ENCODE peak calls at places on chromosome 17, in five cellular contexts. One of them, this sample, is unnamed.

GRCh38 chr17:29084476-29085148 is 41.7 kb downstream of the PIPOX start:
- DNase-seq in PC-9: no peak
- DNase-seq in HAP-1: no peak
- DNase-seq in fibroblast of the aortic adventitia: no peak
- DNase-seq in AG10803: no peak
- DNase-seq in this sample: peak

GRCh38 chr17:66560691-66561090 is 258.3 kb downstream of the PRKCA start:
- DNase-seq in PC-9: no peak
- DNase-seq in HAP-1: no peak
- DNase-seq in AG10803: no peak
- DNase-seq in fibroblast of the aortic adventitia: no peak
- DNase-seq in this sample: no peak

GRCh38 chr17:74531231-74531761 is at the start of gene CD300LB:
- DNase-seq in fibroblast of the aortic adventitia: no peak
- DNase-seq in HAP-1: no peak
- DNase-seq in AG10803: no peak
- DNase-seq in PC-9: no peak
- DNase-seq in this sample: no peak

GRCh38 chr17:33169580-33170285 is 123.4 kb downstream of the ASIC2 start:
- DNase-seq in AG10803: peak
- DNase-seq in PC-9: no peak
- DNase-seq in fibroblast of the aortic adventitia: peak
- DNase-seq in HAP-1: no peak
- DNase-seq in this sample: no peak

GRCh38 chr17:29927546-29927945 is 2.5 kb downstream of the SSH2 start:
- DNase-seq in fibroblast of the aortic adventitia: peak
- DNase-seq in HAP-1: no peak
- DNase-seq in AG10803: no peak
- DNase-seq in PC-9: no peak
- DNase-seq in this sample: no peak

GRCh38 chr17:16419074-16419928 is 3.9 kb downstream of the TRPV2 start:
- DNase-seq in fibroblast of the aortic adventitia: peak
- DNase-seq in AG10803: peak
- DNase-seq in PC-9: peak
- DNase-seq in HAP-1: no peak
- DNase-seq in this sample: peak

GRCh38 chr17:30210366-30210765 is 25.1 kb downstream of the SLC6A4 start:
- DNase-seq in PC-9: no peak
- DNase-seq in fibroblast of the aortic adventitia: no peak
- DNase-seq in HAP-1: no peak
- DNase-seq in AG10803: no peak
- DNase-seq in this sample: no peak

GRCh38 chr17:9666461-9667050 is 21.2 kb downstream of the USP43 start:
- DNase-seq in HAP-1: no peak
- DNase-seq in PC-9: peak
- DNase-seq in fibroblast of the aortic adventitia: no peak
- DNase-seq in AG10803: peak
- DNase-seq in this sample: no peak

GRCh38 chr17:55158439-55158838 is 106.3 kb upstream of the HLF start:
- DNase-seq in HAP-1: no peak
- DNase-seq in AG10803: no peak
- DNase-seq in PC-9: no peak
- DNase-seq in fibroblast of the aortic adventitia: no peak
- DNase-seq in this sample: no peak

GRCh38 chr17:40168262-40168832 is 8.9 kb upstream of the RAPGEFL1 start:
- DNase-seq in HAP-1: peak
- DNase-seq in AG10803: peak
- DNase-seq in PC-9: peak
- DNase-seq in fibroblast of the aortic adventitia: peak
- DNase-seq in this sample: peak

GRCh38 chr17:81556863-81557262 is 4.7 kb upstream of the FAAP100 start:
- DNase-seq in HAP-1: no peak
- DNase-seq in AG10803: no peak
- DNase-seq in PC-9: no peak
- DNase-seq in fibroblast of the aortic adventitia: no peak
- DNase-seq in this sample: no peak

GRCh38 chr17:81706757-81707624 is 3.8 kb downstream of the MRPL12 start:
- DNase-seq in PC-9: no peak
- DNase-seq in AG10803: no peak
- DNase-seq in HAP-1: no peak
- DNase-seq in fibroblast of the aortic adventitia: no peak
- DNase-seq in this sample: no peak

GRCh38 chr17:80822021-80822699 is 169.5 kb upstream of the CHMP6 start:
- DNase-seq in AG10803: no peak
- DNase-seq in PC-9: no peak
- DNase-seq in HAP-1: no peak
- DNase-seq in fibroblast of the aortic adventitia: no peak
- DNase-seq in this sample: no peak

GRCh38 chr17:28657756-28658155 is 4.0 kb downstream of the SDF2 start:
- DNase-seq in HAP-1: no peak
- DNase-seq in PC-9: no peak
- DNase-seq in fibroblast of the aortic adventitia: peak
- DNase-seq in AG10803: no peak
- DNase-seq in this sample: no peak

GRCh38 chr17:50468120-50469004 is at the start of gene CHAD:
- DNase-seq in AG10803: no peak
- DNase-seq in HAP-1: no peak
- DNase-seq in PC-9: no peak
- DNase-seq in fibroblast of the aortic adventitia: no peak
- DNase-seq in this sample: no peak
- H3K4me3 ChIP-seq in AG10803: peak
- H3K4me3 ChIP-seq in HAP-1: no peak
- H3K4me3 ChIP-seq in PC-9: no peak
- H3K4me3 ChIP-seq in fibroblast of the aortic adventitia: peak
- H3K4me3 ChIP-seq in this sample: no peak

DNA sequence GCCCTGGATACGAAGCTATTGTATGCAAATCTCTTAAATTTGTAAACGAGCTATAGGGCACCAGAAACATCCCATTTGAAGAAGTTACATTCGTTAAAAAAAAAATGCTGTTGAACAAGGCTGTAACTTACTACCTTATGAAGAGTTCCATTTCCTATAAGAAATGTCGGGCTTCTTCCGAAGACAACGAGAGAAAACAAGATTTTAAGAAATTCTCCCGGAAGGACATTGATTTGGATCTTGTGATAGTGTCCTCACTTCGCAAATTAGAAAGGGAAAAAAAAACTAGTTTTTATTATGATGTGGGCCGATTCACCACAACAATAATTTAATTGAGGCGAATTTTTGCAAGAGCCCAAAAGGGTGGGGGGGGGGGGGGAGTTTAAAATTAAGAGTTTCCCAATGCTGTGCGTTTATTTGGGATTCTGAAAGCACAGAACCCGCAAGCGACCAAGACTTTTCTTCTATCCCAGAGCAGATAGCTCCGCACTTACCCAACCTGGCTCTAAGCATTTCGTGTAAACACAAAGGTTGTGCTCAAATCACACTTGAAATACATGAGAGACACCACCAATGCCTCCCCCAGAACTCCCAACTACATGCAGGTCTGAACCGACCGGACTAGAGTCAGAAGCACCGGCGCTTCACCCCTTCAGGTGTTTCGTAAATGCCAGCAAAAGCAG is 1.4 kb upstream of the SOX9 start:
- DNase-seq in AG10803: no peak
- DNase-seq in HAP-1: no peak
- DNase-seq in fibroblast of the aortic adventitia: no peak
- DNase-seq in PC-9: no peak
- DNase-seq in this sample: no peak
- H3K4me3 ChIP-seq in AG10803: peak
- H3K4me3 ChIP-seq in HAP-1: no peak
- H3K4me3 ChIP-seq in fibroblast of the aortic adventitia: no peak
- H3K4me3 ChIP-seq in PC-9: peak
- H3K4me3 ChIP-seq in this sample: peak

DNA sequence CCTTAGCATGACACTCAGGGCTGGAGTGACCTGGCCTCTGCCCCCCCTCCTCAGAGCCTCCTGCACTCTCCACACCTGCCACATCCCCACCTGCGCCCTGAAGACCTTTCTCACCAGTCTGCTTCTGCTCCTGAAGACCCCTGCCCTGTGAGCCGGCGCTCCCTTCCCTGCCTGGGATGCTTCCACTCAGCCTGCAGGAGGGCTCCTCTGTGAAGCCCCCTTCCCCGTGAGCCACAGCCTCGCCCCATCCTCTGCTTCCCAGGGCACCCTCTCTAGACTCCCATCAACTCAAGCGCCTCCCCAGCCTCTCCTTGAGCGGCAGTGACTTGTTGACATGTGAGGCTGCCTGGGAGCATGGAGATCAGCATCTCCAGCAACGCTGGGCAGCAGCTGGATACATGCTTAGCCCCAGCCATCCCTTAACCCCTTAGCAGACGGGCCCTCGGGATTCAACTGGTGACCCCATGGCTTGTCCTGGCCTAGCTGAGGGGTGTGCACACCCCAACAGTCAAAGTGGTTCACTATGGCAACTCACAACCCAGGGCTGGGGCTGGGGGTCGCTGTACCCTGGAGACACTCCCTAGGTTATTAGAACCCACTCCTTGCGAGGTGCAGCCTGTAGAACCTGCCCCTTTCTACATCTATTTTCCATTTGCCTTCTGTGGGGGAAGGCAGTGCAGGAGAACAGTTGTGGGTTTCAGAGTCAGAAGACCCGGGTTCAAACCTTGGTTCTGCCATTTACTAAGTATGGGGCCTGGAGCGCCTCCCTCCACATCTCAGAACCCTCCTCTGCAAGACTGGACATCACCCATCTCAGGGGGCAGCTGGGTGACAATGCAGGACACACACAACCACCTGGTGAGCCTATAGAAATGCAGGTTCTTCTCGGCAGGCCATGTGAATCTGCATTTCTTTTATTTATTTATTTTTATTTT is 21.5 kb downstream of the TMEM235 start:
- DNase-seq in PC-9: no peak
- DNase-seq in fibroblast of the aortic adventitia: no peak
- DNase-seq in HAP-1: no peak
- DNase-seq in AG10803: no peak
- DNase-seq in this sample: no peak
- H3K4me3 ChIP-seq in PC-9: no peak
- H3K4me3 ChIP-seq in fibroblast of the aortic adventitia: no peak
- H3K4me3 ChIP-seq in HAP-1: no peak
- H3K4me3 ChIP-seq in AG10803: no peak
- H3K4me3 ChIP-seq in this sample: no peak

DNA sequence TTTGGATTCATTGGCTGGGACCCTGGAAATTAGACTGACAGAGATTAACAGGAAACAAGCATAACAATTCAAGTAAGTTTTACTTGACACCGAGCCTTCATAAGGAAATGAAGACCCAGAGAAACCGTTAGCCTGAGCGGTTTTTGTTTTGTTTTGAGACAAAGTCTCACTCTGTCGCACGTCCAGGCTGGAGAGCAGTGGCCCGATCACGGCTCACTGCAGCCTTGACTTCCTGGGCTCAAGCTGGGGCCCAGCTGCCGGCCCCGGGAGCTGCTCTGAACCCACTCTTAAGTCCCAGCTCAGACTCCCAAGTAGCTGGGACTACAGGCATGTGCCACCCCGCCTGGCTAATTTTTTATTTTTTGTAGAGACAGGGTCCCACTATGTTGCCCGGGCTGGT is 321.3 kb downstream of the SEC14L1 start:
- DNase-seq in AG10803: no peak
- DNase-seq in HAP-1: peak
- DNase-seq in fibroblast of the aortic adventitia: no peak
- DNase-seq in PC-9: no peak
- DNase-seq in this sample: no peak
- H3K4me3 ChIP-seq in AG10803: no peak
- H3K4me3 ChIP-seq in HAP-1: no peak
- H3K4me3 ChIP-seq in fibroblast of the aortic adventitia: no peak
- H3K4me3 ChIP-seq in PC-9: no peak
- H3K4me3 ChIP-seq in this sample: no peak

GRCh38 chr17:57269598-57270255 is 13.4 kb downstream of the MSI2 start:
- DNase-seq in HAP-1: no peak
- DNase-seq in AG10803: no peak
- DNase-seq in fibroblast of the aortic adventitia: no peak
- DNase-seq in PC-9: no peak
- DNase-seq in this sample: no peak

GRCh38 chr17:57266842-57267241 is 10.5 kb downstream of the MSI2 start:
- DNase-seq in fibroblast of the aortic adventitia: no peak
- DNase-seq in HAP-1: no peak
- DNase-seq in AG10803: no peak
- DNase-seq in PC-9: no peak
- DNase-seq in this sample: no peak

GRCh38 chr17:57268176-57268575 is 11.9 kb downstream of the MSI2 start:
- DNase-seq in AG10803: no peak
- DNase-seq in PC-9: no peak
- DNase-seq in HAP-1: no peak
- DNase-seq in fibroblast of the aortic adventitia: no peak
- DNase-seq in this sample: no peak

GRCh38 chr17:57270801-57271245 is 14.5 kb downstream of the MSI2 start:
- DNase-seq in HAP-1: peak
- DNase-seq in PC-9: no peak
- DNase-seq in fibroblast of the aortic adventitia: no peak
- DNase-seq in AG10803: no peak
- DNase-seq in this sample: no peak

DNA sequence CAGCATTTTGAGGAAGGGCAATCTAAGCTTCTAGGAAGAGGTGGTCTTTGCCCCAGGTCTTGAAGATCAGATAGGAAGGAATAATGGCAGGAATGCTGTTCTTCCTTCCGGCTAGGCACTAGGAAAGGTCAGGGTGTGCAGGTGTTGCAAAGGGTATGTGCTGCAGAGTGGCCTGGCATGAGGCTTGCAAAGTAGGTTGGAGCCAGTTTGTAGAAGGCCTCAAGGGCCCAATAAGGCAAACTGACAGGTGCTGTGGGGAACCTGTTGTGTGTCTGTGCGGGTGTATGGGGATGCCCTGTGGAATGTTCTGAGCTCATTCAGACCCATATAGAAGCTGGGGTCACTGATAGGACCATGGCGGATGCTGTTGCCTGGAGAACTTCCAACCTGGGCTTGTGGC is 12.7 kb downstream of the MSI2 start:
- DNase-seq in HAP-1: no peak
- DNase-seq in AG10803: no peak
- DNase-seq in fibroblast of the aortic adventitia: no peak
- DNase-seq in PC-9: no peak
- DNase-seq in this sample: no peak
- H3K4me3 ChIP-seq in HAP-1: no peak
- H3K4me3 ChIP-seq in AG10803: no peak
- H3K4me3 ChIP-seq in fibroblast of the aortic adventitia: no peak
- H3K4me3 ChIP-seq in PC-9: no peak
- H3K4me3 ChIP-seq in this sample: no peak

GRCh38 chr17:2240541-2240940 is 63.0 kb downstream of the SMG6 start:
- DNase-seq in PC-9: no peak
- DNase-seq in AG10803: peak
- DNase-seq in HAP-1: no peak
- DNase-seq in fibroblast of the aortic adventitia: no peak
- DNase-seq in this sample: peak

GRCh38 chr17:2247005-2247404 is 56.6 kb downstream of the SMG6 start:
- DNase-seq in PC-9: no peak
- DNase-seq in AG10803: no peak
- DNase-seq in fibroblast of the aortic adventitia: no peak
- DNase-seq in HAP-1: no peak
- DNase-seq in this sample: peak

GRCh38 chr17:2241823-2242222 is 61.8 kb downstream of the SMG6 start:
- DNase-seq in PC-9: no peak
- DNase-seq in HAP-1: no peak
- DNase-seq in AG10803: peak
- DNase-seq in fibroblast of the aortic adventitia: peak
- DNase-seq in this sample: peak

GRCh38 chr17:2244545-2245525 is 58.8 kb downstream of the SMG6 start:
- DNase-seq in AG10803: peak
- DNase-seq in fibroblast of the aortic adventitia: peak
- DNase-seq in HAP-1: peak
- DNase-seq in PC-9: peak
- DNase-seq in this sample: peak

GRCh38 chr17:2243953-2244352 is 59.6 kb downstream of the SMG6 start:
- DNase-seq in HAP-1: no peak
- DNase-seq in PC-9: no peak
- DNase-seq in fibroblast of the aortic adventitia: peak
- DNase-seq in AG10803: peak
- DNase-seq in this sample: no peak
- H3K4me3 ChIP-seq in HAP-1: no peak
- H3K4me3 ChIP-seq in PC-9: no peak
- H3K4me3 ChIP-seq in fibroblast of the aortic adventitia: peak
- H3K4me3 ChIP-seq in AG10803: peak
- H3K4me3 ChIP-seq in this sample: no peak

This sample was measured in fibroblast of villous mesenchyme.